ENCODE peak calls at places on chromosomes 1 and 21, in seven cellular contexts. G is mammary epithelial cell, X is fibroblast of lung, T is astrocyte, P is GM23248, J is MM.1S, O is HCT116. N is an unnamed sample.

GRCh38 chr1:116983112-116983511 is 18.4 kb upstream of the CD101 start:
- DNase-seq in T (no peak), G (no peak), P (no peak), O (no peak), X (no peak), J (no peak), N (no peak)

GRCh38 chr1:226181996-226182714 is 4.4 kb downstream of the ACBD3 start:
- DNase-seq in O (peak), X (peak), G (peak), T (peak), J (no peak), P (peak), N (no peak)

GRCh38 chr21:37419228-37419906 is 52.8 kb downstream of the DYRK1A start:
- DNase-seq in P (no peak), G (no peak), X (no peak), T (no peak), J (no peak), O (no peak), N (no peak)

GRCh38 chr1:16254263-16254948 is 17.4 kb upstream of the CPLANE2 start:
- DNase-seq in X (peak), T (peak), J (no peak), P (peak), O (no peak), G (peak), N (no peak)

GRCh38 chr1:218351617-218352438 is 6.7 kb downstream of the TGFB2 start:
- DNase-seq in G (peak), P (peak), T (peak), O (no peak), X (peak), J (peak), N (no peak)

GRCh38 chr1:110673805-110674336 is 869 bp downstream of the KCNA3 start:
- DNase-seq in P (no peak), G (no peak), T (no peak), J (no peak), O (no peak), X (no peak), N (no peak)

GRCh38 chr1:117605811-117606607 is at the start of gene TENT5C:
- DNase-seq in J (peak), G (peak), P (peak), T (peak), X (peak), O (peak), N (peak)

GRCh38 chr1:84884671-84885389 is 8.2 kb downstream of the LPAR3 start:
- DNase-seq in J (no peak), O (no peak), X (no peak), T (no peak), P (peak), G (no peak), N (no peak)

GRCh38 chr1:37477946-37478345 is 3.6 kb downstream of the ZC3H12A start:
- DNase-seq in G (peak), X (no peak), T (no peak), P (no peak), O (no peak), J (no peak), N (no peak)

DNA sequence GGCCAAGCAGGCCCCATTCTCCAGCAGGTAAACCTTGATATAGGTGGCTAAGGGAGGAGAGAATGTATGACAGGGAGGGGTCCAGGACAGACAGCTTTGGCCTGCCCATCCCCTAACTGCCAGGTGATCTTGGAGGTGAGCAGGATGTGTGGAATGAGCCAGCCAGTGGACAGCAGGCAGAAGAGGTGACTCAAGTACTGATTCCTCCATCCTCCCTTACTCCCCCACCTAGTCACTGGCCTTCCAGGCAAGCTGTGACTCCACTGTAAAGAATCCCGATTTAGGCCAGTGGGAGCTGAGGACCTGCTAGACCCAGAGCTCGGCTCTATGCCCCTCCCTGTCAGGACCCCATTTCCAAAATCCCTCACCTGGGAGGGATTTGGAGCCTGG is 36.6 kb downstream of the RIMS3 start:
- DNase-seq in P (no peak), X (no peak), J (no peak), G (peak), O (no peak), T (no peak), N (no peak)
- H3K9ac ChIP-seq in P (no peak), X (no peak), J (no peak), G (no peak), O (no peak), T (no peak), N (no peak)

DNA sequence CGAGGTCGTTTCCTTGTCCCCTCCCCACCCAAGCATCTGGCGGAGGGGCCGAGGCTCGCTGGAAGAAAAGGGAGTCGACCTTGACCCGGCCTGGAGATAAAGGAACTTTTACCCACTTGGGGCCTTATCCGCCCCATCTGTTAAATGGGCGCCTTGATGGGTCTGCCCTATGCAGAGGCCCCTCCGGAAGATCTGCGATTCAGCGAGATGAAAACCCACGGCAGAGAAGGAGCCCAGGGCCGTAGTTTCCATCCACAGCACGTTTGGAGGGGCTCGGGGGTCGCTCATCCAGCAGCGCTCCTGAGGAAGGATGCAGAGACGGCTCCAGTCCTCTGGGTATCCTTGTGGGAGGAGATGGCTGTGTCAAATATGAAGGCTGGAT is 518 bp downstream of the NCMAP start:
- DNase-seq in P (no peak), O (no peak), J (no peak), G (no peak), X (no peak), T (no peak), N (no peak)
- TF ChIP-seq EZH2 in P (no peak), O (no peak), J (no peak), G (no peak), X (no peak), T (peak), N (no peak)

GRCh38 chr1:230086152-230086551 is 19.1 kb downstream of the GALNT2 start:
- DNase-seq in G (no peak), J (no peak), X (peak), T (peak), P (no peak), O (no peak), N (no peak)
- H3K4me3 ChIP-seq in G (no peak), J (no peak), X (no peak), T (no peak), P (no peak), O (no peak), N (no peak)

DNA sequence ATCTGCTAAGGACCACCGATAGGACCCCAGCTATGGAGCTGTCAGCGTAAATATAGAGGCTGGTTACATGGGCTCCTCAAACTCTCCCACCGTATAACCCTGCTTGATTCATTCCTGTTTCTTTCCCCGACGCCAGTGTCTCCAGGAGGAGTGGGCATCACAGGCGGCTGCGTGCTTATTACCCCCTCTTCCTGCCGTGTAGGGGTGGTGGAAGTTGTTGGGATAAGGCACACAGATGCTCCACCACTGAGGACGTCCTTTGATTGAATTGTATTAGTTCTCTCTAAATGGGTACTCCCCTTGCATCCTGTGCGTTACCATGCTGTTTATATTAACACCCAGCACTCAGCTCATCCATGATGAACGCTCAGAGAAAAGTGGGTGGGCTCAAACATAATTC is 104.6 kb downstream of the ZBTB18 start:
- DNase-seq in J (no peak), P (no peak), G (no peak), T (no peak), X (no peak), O (no peak), N (no peak)
- H3K9ac ChIP-seq in J (no peak), P (no peak), G (no peak), T (no peak), X (no peak), O (no peak), N (no peak)

GRCh38 chr1:47507921-47508894 is 70.4 kb downstream of the FOXD2 start:
- DNase-seq in P (peak), G (no peak), J (no peak), T (no peak), X (no peak), O (no peak), N (no peak)
- TF ChIP-seq EZH2 in P (peak), G (peak), J (no peak), T (peak), X (peak), O (no peak), N (no peak)

DNA sequence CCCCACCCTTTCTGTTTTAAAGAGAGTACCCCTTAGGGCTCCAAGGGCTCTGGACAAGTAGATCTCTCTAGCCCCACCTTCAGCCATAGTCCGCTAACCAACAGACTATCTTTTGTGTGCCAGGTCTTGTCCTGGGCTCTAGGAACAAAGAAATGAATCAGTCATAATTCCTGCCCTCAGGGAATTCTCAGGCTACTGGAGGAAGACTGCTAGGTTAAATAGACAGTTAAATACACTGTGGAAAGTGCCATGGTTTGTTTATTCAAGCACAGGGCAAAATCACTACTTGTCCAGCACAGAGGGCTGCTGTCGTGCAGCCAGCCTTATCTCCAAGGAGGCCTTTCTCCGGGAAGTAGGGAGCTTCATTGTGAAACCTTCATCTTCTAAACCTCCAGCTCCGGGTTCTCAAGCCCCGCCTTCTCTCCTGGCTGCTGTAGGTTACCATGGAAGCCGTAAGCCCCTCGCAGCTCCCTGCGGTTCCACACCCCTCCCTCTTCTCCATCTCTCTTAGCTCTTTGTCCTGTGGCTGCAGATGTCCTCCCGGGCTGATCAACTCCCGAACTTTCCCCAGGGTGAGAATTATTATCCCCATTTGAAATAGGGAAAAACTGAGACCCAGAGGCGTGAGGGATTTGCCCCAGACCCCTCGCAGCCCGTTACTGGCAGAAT is 29.8 kb downstream of the SHISAL2A start:
- DNase-seq in O (peak), T (peak), X (peak), J (no peak), P (peak), G (peak), N (no peak)
- H3K4me3 ChIP-seq in O (no peak), T (no peak), X (no peak), J (no peak), P (no peak), G (no peak), N (peak)